ENCODE peak calls at places on chromosomes 12 and 14, in six cellular contexts. Y, S, E, J, D and F are unnamed samples. For H3K4me1 and H3K36me3, the result is how much of the 10 kb centered on the place peaks cover.

GRCh38 chr14:100850841-100851585 is 25.1 kb downstream of the MEG3 start:
- DNase-seq in Y (peak), S (peak), E (peak), J (peak), D (peak), F (no peak)

GRCh38 chr14:102891556-102891955 is 30.9 kb upstream of the AMN start:
- DNase-seq in Y (no peak), S (no peak), E (no peak), J (no peak), D (no peak), F (no peak)

GRCh38 chr12:20201733-20202132 is 166.6 kb upstream of the PDE3A start:
- DNase-seq in Y (no peak), S (no peak), E (no peak), J (no peak), D (no peak), F (no peak)

GRCh38 chr12:101459642-101460346 is 15.3 kb upstream of the SPIC start:
- DNase-seq in Y (no peak), S (no peak), E (peak), J (no peak), D (peak), F (no peak)

GRCh38 chr14:89227490-89227834 is 189.6 kb downstream of the FOXN3 start:
- DNase-seq in Y (no peak), S (no peak), E (no peak), J (no peak), D (no peak), F (no peak)

GRCh38 chr14:96037891-96038557 is 1.1 kb upstream of the C14orf132 start:
- DNase-seq in Y (peak), S (peak), E (peak), J (no peak), D (no peak), F (no peak)

GRCh38 chr12:64968989-64969819 is 144.8 kb downstream of the TBC1D30 start:
- DNase-seq in Y (no peak), S (no peak), E (peak), J (no peak), D (no peak), F (no peak)

GRCh38 chr12:116864371-116865160 is 16.7 kb downstream of the HRK start:
- DNase-seq in Y (no peak), S (no peak), E (no peak), J (no peak), D (no peak), F (no peak)

GRCh38 chr14:25431211-25432076 is 381.5 kb upstream of the STXBP6 start:
- DNase-seq in Y (no peak), S (no peak), E (no peak), J (no peak), D (peak), F (no peak)

GRCh38 chr12:88299567-88300101 is 157.5 kb downstream of the TMTC3 start:
- DNase-seq in Y (no peak), S (no peak), E (peak), J (no peak), D (no peak), F (no peak)

GRCh38 chr12:125856899-125857298 is 791.7 kb downstream of the AACS start:
- DNase-seq in Y (no peak), S (no peak), E (no peak), J (no peak), D (no peak), F (no peak)

GRCh38 chr14:88363624-88364023 is 21.8 kb upstream of the SPATA7 start:
- DNase-seq in Y (no peak), S (no peak), E (no peak), J (no peak), D (no peak), F (no peak)

GRCh38 chr14:35760143-35760542 is 49.0 kb downstream of the RALGAPA1 start:
- DNase-seq in Y (no peak), S (no peak), E (no peak), J (no peak), D (no peak), F (no peak)

GRCh38 chr14:97298775-97299174 is 501.6 kb downstream of the VRK1 start:
- DNase-seq in Y (no peak), S (peak), E (no peak), J (no peak), D (no peak), F (no peak)

GRCh38 chr14:49768301-49769121 is 558 bp downstream of the KLHDC2 start:
- DNase-seq in Y (peak), S (peak), E (peak), J (peak), D (peak), F (peak)

GRCh38 chr14:95611293-95611880 is 74.8 kb upstream of the TCL1B start:
- DNase-seq in Y (no peak), S (no peak), E (no peak), J (no peak), D (peak), F (no peak)

GRCh38 chr12:61538951-61539350 is 721.3 kb upstream of the USP15 start:
- DNase-seq in Y (no peak), S (no peak), E (peak), J (no peak), D (no peak), F (no peak)

GRCh38 chr12:90653051-90653450 is 301.9 kb downstream of the CCER1 start:
- DNase-seq in Y (no peak), S (no peak), E (no peak), J (no peak), D (no peak), F (no peak)

GRCh38 chr14:95915326-95915725 is 38.7 kb downstream of the TUNAR start:
- DNase-seq in Y (no peak), S (no peak), E (no peak), J (no peak), D (no peak), F (no peak)

GRCh38 chr14:64539186-64539552 is 1.4 kb upstream of the HSPA2 start:
- DNase-seq in Y (no peak), S (no peak), E (no peak), J (no peak), D (no peak), F (no peak)

GRCh38 chr12:51687142-51687935 is 96.3 kb downstream of the SCN8A start:
- DNase-seq in Y (no peak), S (no peak), E (no peak), J (no peak), D (no peak), F (no peak)

GRCh38 chr12:15788266-15789214 is 648 bp downstream of the EPS8 start:
- DNase-seq in Y (peak), S (no peak), E (peak), J (peak), D (peak), F (no peak)

GRCh38 chr14:99047436-99048110 is 224.4 kb downstream of the BCL11B start:
- DNase-seq in Y (no peak), S (no peak), E (no peak), J (no peak), D (no peak), F (no peak)

GRCh38 chr12:47942327-47943230 is 20.8 kb upstream of the TMEM106C start:
- DNase-seq in Y (no peak), S (peak), E (no peak), J (no peak), D (peak), F (no peak)

GRCh38 chr12:47079894-47080724 is at the start of gene AMIGO2:
- DNase-seq in Y (peak), S (peak), E (no peak), J (peak), D (peak), F (no peak)

GRCh38 chr12:33480366-33480765 is 40.7 kb upstream of the SYT10 start:
- DNase-seq in Y (no peak), S (no peak), E (no peak), J (no peak), D (no peak), F (no peak)

GRCh38 chr12:118884226-118884625 is 97.1 kb upstream of the SRRM4 start:
- DNase-seq in Y (no peak), S (no peak), E (no peak), J (no peak), D (no peak), F (no peak)

GRCh38 chr12:57133013-57133569 is 4.8 kb downstream of the LRP1 start:
- DNase-seq in Y (peak), S (no peak), E (no peak), J (no peak), D (no peak), F (no peak)

GRCh38 chr14:54329082-54329695 is 67.6 kb upstream of the CDKN3 start:
- DNase-seq in Y (peak), S (no peak), E (peak), J (no peak), D (peak), F (no peak)

GRCh38 chr12:114777052-114777451 is 93.1 kb upstream of the TBX3 start:
- DNase-seq in Y (no peak), S (no peak), E (no peak), J (no peak), D (no peak), F (no peak)

GRCh38 chr14:78074546-78074945 is 95.6 kb upstream of the NRXN3 start:
- DNase-seq in Y (no peak), S (no peak), E (no peak), J (no peak), D (no peak), F (no peak)

GRCh38 chr14:66920196-66920595 is 269.0 kb upstream of the GARIN2 start:
- DNase-seq in Y (no peak), S (no peak), E (no peak), J (no peak), D (no peak), F (no peak)

DNA sequence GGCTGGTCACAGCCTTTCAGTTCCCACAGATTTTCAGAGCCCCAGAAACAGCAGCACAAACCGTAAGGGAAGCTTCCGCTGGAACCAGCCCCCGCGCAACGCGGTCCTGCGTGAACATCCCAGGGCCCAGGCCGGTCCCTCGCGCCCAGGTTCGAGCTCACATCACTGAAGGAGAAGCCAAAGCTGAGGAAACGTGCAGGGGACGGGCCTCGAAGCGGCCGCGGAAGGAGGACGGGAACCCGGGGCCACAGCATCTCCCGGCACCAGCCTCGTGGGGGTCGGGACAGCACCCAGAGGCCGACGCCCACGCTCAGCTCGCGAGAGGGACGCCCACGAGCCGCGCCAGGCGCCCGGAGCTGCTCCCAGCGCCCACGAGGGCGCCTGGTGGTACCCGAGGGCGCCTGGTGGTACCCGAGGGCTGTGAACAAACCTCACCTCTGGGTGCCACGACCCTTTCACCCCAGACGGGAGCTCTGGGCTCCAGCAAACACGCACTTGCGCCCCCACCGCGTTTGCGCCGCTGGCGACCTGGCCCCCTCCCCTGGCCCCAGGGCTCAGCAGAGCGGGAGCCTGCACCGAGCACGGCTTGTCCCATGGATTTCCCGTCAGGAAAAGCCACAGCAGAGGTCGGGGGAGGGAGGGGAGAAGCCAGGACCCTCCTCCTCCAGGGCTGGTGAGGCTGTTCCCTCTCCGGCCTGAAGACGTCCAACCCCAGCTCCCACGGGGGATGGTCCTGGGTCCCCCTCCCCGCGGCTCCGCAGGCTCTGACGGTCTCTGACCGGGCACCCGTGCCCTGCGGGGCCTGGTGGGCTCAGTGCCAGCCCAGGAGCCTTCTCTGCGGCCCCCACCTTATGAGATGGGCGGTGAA is 6.9 kb downstream of the LRCOL1 start:
- DNase-seq in Y (no peak), S (peak), E (no peak), J (peak), D (no peak), F (no peak)
- H3K4me1 ChIP-seq in Y (under half), S (under half), E (under half), J (under half), D (under half), F (under half)

DNA sequence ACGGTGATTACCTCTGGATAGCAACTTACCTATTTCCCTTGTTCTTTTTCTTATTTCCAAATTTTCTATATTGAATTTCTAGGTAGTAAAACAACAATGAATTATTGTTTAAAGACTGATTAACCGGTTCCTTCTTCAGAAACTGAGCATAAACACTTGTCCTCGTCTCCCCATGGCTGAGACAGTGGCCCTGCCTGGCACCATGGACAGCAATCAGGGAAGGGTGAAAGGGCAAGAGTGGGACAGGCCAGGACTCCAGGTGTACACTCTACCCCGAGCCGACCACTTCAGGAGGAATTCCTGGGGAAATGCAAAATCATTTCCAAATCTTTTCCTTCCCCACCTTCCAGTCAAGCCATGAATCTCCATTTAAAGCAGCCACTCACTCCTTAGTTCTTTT is 48.8 kb upstream of the LTBP2 start:
- DNase-seq in Y (no peak), S (no peak), E (no peak), J (no peak), D (no peak), F (no peak)
- H3K36me3 ChIP-seq in Y (under half), S (under half), E (under half), J (under half), D (under half), F (half or more)

DNA sequence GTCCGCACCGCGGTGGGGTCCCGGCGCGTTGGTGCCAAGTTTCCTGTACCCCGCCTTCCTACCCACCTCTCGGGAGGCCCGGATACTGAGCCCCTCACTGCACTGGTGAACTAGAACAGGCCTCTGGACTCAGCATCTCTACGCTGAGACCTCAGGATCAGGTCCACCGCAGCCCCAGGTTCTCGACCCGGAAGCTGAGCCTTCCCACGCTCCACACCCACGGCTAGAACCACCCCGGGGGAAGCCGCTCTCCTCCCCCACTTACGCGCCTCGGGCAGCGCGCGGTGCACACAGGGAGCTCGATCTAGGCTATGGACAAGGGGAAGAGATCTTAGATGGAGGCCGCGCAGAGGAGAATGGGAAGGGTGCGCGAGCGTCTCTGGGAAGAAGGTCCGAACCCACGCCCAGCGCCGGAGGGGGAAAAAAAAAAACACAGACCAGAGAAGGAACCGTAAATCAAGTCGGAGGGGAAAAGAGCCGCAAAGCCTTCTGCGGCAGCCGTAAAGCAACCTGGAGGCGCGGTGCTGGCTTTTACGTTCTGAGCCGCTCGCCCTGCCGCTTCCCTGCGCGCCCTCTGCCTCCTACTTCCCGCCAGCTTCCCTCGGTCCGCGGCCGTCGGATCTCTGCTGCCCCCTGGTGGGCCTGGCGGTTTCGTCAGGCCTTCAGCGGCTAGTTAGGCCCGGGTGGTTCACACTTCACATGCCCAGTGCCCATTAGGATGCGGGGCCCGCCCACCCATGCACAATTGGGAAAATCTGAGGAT is at the start of gene RAD52:
- DNase-seq in Y (peak), S (peak), E (peak), J (peak), D (peak), F (peak)
- TF ChIP-seq POLR2A in Y (peak), S (peak), E (peak), J (peak), D (peak), F (peak)

GRCh38 chr14:61343471-61343870 is 22.1 kb downstream of the PRKCH start:
- DNase-seq in Y (no peak), S (no peak), E (no peak), J (no peak), D (no peak), F (no peak)
- H3K4me1 ChIP-seq in Y (under half), S (half or more), E (under half), J (half or more), D (under half), F (half or more)

GRCh38 chr14:71629250-71629649 is 303.0 kb upstream of the RGS6 start:
- DNase-seq in Y (no peak), S (no peak), E (no peak), J (no peak), D (no peak), F (no peak)
- H3K36me3 ChIP-seq in Y (under half), S (under half), E (under half), J (under half), D (under half), F (under half)

GRCh38 chr14:39182770-39183684 is 8.0 kb downstream of the PNN start:
- DNase-seq in Y (no peak), S (no peak), E (no peak), J (no peak), D (no peak), F (no peak)

GRCh38 chr14:39180553-39180952 is 5.5 kb downstream of the PNN start:
- DNase-seq in Y (no peak), S (no peak), E (no peak), J (no peak), D (no peak), F (no peak)

GRCh38 chr14:39181693-39182047 is 6.6 kb downstream of the PNN start:
- DNase-seq in Y (no peak), S (no peak), E (no peak), J (no peak), D (no peak), F (no peak)

GRCh38 chr14:39179042-39179441 is 4.0 kb downstream of the PNN start:
- DNase-seq in Y (no peak), S (no peak), E (no peak), J (no peak), D (no peak), F (no peak)

GRCh38 chr14:39181026-39181692 is 6.1 kb downstream of the PNN start:
- DNase-seq in Y (no peak), S (no peak), E (no peak), J (no peak), D (no peak), F (no peak)
- TF ChIP-seq POLR2A in Y (no peak), S (no peak), E (no peak), J (no peak), D (no peak), F (no peak)

GRCh38 chr14:105214324-105214915 is 33.3 kb upstream of the NUDT14 start:
- DNase-seq in Y (no peak), S (no peak), E (no peak), J (no peak), D (no peak), F (no peak)
- H3K4me1 ChIP-seq in Y (under half), S (under half), E (under half), J (under half), D (under half), F (under half)

DNA sequence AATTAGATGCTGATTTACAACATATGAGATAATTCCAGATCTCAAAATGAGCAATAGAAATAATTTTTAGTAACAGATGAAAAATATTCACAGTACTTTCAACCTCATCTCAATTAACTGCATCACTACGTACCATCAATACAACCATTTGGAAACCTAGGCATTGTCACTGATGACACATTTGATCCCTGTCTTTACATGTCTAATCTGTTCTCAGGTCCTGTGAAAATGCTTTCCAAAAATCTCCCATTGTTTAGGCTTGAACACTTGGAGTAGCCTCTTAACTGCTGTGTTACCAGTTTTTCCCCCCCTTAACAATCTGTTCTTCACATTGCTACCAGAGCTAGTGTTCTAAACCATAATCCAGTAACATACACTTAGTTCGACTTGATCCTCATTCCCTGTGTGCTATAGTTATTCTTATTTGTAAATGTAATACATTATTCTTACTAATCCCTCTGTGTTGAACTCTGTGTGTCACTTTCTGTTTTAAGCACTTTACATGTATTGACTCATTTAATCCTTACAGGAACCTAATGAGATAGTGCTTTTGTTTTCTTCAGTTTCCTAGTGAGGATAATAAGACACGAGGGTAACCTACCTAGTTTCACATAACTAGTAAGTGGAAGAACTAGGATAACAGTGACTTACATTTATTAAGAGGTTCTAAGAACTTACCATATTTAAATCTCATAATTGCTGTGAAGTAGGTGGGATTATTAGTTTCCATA is 41.7 kb downstream of the LARP4 start:
- DNase-seq in Y (no peak), S (no peak), E (no peak), J (no peak), D (no peak), F (no peak)
- H3K36me3 ChIP-seq in Y (under half), S (under half), E (half or more), J (under half), D (under half), F (half or more)